ENCODE peak calls at places on chromosomes 12 and 14, in four cellular contexts. One of them, this sample, is unnamed.

GRCh38 chr12:66409195-66409871 is 107.0 kb downstream of the HELB start:
- DNase-seq in psoas muscle: no peak
- DNase-seq in tibial artery: no peak
- DNase-seq in AG04450: peak; percentile 61
- DNase-seq in this sample: no peak

GRCh38 chr12:7075931-7076330 is 15.4 kb downstream of the C1S start:
- DNase-seq in psoas muscle: no peak
- DNase-seq in tibial artery: no peak
- DNase-seq in AG04450: peak; percentile 56
- DNase-seq in this sample: no peak

GRCh38 chr12:3122841-3123678 is 45.9 kb downstream of the TSPAN9 start:
- DNase-seq in psoas muscle: peak; percentile 87
- DNase-seq in tibial artery: peak; percentile 57
- DNase-seq in AG04450: no peak
- DNase-seq in this sample: peak; percentile 68

GRCh38 chr12:122413516-122414404 is 8.7 kb downstream of the CLIP1 start:
- DNase-seq in psoas muscle: no peak
- DNase-seq in tibial artery: no peak
- DNase-seq in AG04450: no peak
- DNase-seq in this sample: no peak

GRCh38 chr12:50224026-50224692 is 57.0 kb upstream of the CERS5 start:
- DNase-seq in psoas muscle: no peak
- DNase-seq in tibial artery: no peak
- DNase-seq in AG04450: no peak
- DNase-seq in this sample: peak; percentile 33

GRCh38 chr12:9794484-9795063 is 32.7 kb upstream of the KLRF1 start:
- DNase-seq in psoas muscle: no peak
- DNase-seq in tibial artery: no peak
- DNase-seq in AG04450: no peak
- DNase-seq in this sample: no peak

GRCh38 chr14:94483729-94484275 is 7.8 kb upstream of the SERPINA9 start:
- DNase-seq in psoas muscle: no peak
- DNase-seq in tibial artery: no peak
- DNase-seq in AG04450: no peak
- DNase-seq in this sample: no peak

GRCh38 chr14:103231376-103232019 is 102.5 kb upstream of the EIF5 start:
- DNase-seq in psoas muscle: no peak
- DNase-seq in tibial artery: no peak
- DNase-seq in AG04450: no peak
- DNase-seq in this sample: no peak

GRCh38 chr12:52318241-52318990 is 2.8 kb downstream of the KRT83 start:
- DNase-seq in psoas muscle: no peak
- DNase-seq in tibial artery: no peak
- DNase-seq in AG04450: no peak
- DNase-seq in this sample: no peak

DNA sequence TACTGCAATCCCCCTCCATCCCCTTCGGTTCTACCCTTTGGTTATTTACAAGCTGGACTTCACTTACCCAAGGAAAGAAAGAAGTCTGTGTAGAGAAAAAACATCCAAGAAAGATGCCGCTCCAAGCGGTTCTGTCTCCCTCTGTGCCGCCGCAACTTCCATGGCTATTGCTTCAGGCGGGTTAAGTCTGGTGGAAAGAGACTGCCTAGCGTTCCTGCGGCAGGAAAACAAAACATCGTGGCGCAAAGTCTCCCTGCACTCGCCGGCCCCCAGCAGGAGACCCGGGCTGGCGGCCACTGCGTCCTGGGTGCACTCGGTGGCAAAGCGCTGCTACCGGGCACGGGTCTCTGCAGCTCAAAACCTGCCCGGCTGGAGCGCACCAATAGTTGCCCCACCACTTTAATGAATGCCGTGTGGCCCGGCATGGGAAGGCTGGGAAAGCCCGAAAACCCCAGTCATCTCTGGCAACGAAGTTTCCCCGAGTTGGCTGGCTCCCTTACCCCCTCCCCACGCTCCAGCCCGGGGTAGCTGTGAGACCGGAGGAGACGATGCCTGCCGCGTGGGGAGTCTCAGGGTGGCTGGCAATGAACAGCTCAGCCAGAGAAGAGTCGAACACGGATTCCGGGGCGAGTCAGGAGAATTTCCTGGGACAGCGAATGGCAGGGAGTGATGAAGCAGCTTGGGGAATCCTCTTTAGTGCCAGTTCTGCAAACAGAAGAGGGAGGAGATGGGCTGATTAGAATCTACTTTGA is 3.5 kb upstream of the KCNK10 start:
- DNase-seq in psoas muscle: no peak
- DNase-seq in tibial artery: no peak
- DNase-seq in AG04450: no peak
- DNase-seq in this sample: no peak
- H3K4me3 ChIP-seq in psoas muscle: no peak overlapping the region
- H3K4me3 ChIP-seq in tibial artery: no peak overlapping the region
- H3K4me3 ChIP-seq in AG04450: no peak overlapping the region
- H3K4me3 ChIP-seq in this sample: no peak overlapping the region

DNA sequence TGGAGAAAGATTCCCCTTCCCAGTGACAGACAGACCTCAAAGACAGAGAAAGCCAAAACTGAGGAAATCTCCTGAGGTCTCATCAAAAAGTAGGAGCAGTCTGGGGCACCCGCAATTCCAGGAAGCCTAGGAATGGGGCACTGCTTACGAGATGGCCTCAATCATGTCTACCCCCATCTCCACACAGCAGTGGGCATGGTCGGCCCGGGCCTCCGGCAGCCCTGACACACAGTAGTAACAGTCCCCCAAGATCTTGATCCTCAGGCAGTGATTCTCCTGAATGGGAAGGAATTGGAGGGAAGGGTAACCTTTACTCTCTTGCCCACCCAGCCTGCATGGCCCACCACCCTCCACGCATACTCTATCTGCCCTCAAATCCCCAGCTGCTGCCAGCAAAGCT is 11.9 kb downstream of the ADCY6 start:
- DNase-seq in psoas muscle: no peak
- DNase-seq in tibial artery: no peak
- DNase-seq in AG04450: no peak
- DNase-seq in this sample: no peak
- H3K27ac ChIP-seq in psoas muscle: no peak overlapping the region
- H3K27ac ChIP-seq in tibial artery: no peak overlapping the region
- H3K27ac ChIP-seq in AG04450: peak overlapping the region; percentile 11
- H3K27ac ChIP-seq in this sample: no peak overlapping the region

GRCh38 chr12:13981296-13981962 is at the start of gene GRIN2B:
- DNase-seq in psoas muscle: no peak
- DNase-seq in tibial artery: no peak
- DNase-seq in AG04450: no peak
- DNase-seq in this sample: no peak
- H3K4me3 ChIP-seq in psoas muscle: peak within 1 kb of the TSS; percentile 41
- H3K4me3 ChIP-seq in tibial artery: no peak within 1 kb of the TSS
- H3K4me3 ChIP-seq in AG04450: no peak within 1 kb of the TSS
- H3K4me3 ChIP-seq in this sample: peak within 1 kb of the TSS; percentile 39

DNA sequence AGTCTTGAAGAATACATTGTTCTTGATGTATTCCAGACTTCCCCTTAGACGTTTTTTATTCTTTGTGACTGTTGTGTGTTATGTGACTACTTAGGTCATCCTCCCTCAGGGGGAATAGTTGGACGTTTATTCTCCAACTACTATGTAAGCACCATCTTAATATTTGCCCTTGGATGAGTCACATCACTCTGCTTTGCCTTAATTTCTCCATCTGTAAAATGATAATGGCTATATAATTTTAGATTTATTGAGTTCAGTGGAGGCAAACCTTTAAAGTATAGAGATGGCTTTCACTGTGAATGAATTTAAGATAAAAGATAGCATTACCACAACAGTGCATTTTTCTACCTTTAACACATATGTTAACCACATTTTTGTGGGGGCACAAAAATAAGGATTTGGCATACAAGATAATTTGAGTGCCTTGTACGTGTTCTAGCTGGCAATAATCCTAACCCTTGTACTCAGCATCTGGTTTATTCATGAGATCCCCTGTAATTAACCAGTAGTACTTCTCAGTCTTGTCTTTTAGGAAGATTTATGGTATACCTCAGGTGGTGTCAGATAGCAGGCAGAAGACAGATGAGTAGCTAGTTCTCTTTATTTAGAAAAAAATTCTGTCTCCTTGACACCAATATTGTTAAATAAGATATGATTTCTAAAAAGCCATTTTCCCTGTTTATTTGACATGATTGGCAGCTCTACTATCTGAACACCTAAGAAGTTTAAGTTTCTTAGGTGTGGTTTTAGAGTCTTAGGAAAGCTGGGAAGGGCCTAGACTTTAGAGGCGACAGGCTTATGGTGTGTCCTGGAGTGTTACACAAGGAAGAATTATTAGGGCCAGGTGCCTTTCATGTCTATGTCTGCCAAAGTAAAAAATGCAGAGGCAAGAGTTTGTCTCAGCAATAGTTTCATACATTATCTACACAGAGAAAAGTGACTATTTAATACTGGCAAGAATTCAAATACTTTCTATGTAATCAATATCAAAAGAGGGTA is 152.3 kb downstream of the RAD51B start:
- DNase-seq in psoas muscle: no peak
- DNase-seq in tibial artery: no peak
- DNase-seq in AG04450: no peak
- DNase-seq in this sample: peak; percentile 3
- H3K27ac ChIP-seq in psoas muscle: peak overlapping the region; percentile 41
- H3K27ac ChIP-seq in tibial artery: no peak overlapping the region
- H3K27ac ChIP-seq in AG04450: no peak overlapping the region
- H3K27ac ChIP-seq in this sample: peak overlapping the region; percentile 7

GRCh38 chr12:55712154-55712553 is 3.7 kb upstream of the BLOC1S1 start:
- DNase-seq in psoas muscle: peak; percentile 61
- DNase-seq in tibial artery: no peak
- DNase-seq in AG04450: no peak
- DNase-seq in this sample: no peak
- H3K4me3 ChIP-seq in psoas muscle: peak overlapping the region; percentile 85
- H3K4me3 ChIP-seq in tibial artery: peak overlapping the region; percentile 94
- H3K4me3 ChIP-seq in AG04450: no peak overlapping the region
- H3K4me3 ChIP-seq in this sample: peak overlapping the region; percentile 70

GRCh38 chr14:24633353-24633752 is 637 bp downstream of the GZMB start:
- DNase-seq in psoas muscle: no peak
- DNase-seq in tibial artery: no peak
- DNase-seq in AG04450: no peak
- DNase-seq in this sample: no peak

GRCh38 chr14:24632336-24632735 is 1.7 kb downstream of the GZMB start:
- DNase-seq in psoas muscle: no peak
- DNase-seq in tibial artery: no peak
- DNase-seq in AG04450: no peak
- DNase-seq in this sample: no peak

GRCh38 chr14:24634158-24634557 is at the start of gene GZMB:
- DNase-seq in psoas muscle: no peak
- DNase-seq in tibial artery: no peak
- DNase-seq in AG04450: no peak
- DNase-seq in this sample: no peak

GRCh38 chr14:24631749-24632335 is 2.1 kb downstream of the GZMB start:
- DNase-seq in psoas muscle: no peak
- DNase-seq in tibial artery: no peak
- DNase-seq in AG04450: no peak
- DNase-seq in this sample: no peak

DNA sequence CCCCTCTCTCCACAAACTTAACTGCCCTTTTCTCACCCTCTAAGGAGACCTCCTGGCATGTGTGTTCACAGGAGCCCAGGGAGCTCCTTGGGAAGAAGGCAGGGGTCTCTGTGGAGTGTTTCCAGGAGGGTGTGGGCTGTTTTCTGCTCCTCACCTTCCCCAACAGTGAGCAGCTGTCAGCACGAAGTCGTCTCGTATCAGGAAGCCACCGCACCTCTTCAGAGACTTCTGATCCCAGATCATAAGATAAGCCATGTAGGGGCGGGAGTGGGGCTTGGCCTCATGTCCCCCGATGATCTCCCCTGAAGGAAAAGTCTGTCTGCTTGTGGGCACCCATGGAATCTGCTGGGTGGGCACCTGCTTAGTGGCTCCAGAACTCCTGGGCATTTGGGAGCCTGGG is 1.2 kb downstream of the GZMB start:
- DNase-seq in psoas muscle: no peak
- DNase-seq in tibial artery: no peak
- DNase-seq in AG04450: no peak
- DNase-seq in this sample: no peak
- H3K27ac ChIP-seq in psoas muscle: no peak overlapping the region
- H3K27ac ChIP-seq in tibial artery: no peak overlapping the region
- H3K27ac ChIP-seq in AG04450: no peak overlapping the region
- H3K27ac ChIP-seq in this sample: no peak overlapping the region

This sample was measured in gastrocnemius medialis.